ENCODE peak calls at places on chromosome 11, in eight cellular contexts. One of them, this sample, is unnamed.

GRCh38 chr11:72220696-72221363 is 3.7 kb upstream of the INPPL1 start:
- DNase-seq in GOT3: no peak
- DNase-seq in left lung: no peak
- DNase-seq in NCI-H1092 treated with DMSO at 0.1 percent for 48 hours: no peak
- DNase-seq in stimulated activated CD4-positive, alpha-beta T cell treated with anti-CD3 and anti-CD28 coated beads, Interleukin-12 subunit alpha, Interleukin-12 subunit beta, amount 100 ng/mL, for 24 hours: no peak
- DNase-seq in non-pigmented ciliary epithelial cell: no peak
- DNase-seq in mucosa of descending colon: no peak
- DNase-seq in activated CD4-positive, alpha-beta T cell treated with anti-CD3 and anti-CD28 coated beads for 24 hours: no peak
- DNase-seq in this sample: no peak

GRCh38 chr11:108122166-108122628 is 830 bp downstream of the ACAT1 start:
- DNase-seq in mucosa of descending colon: peak
- DNase-seq in activated CD4-positive, alpha-beta T cell treated with anti-CD3 and anti-CD28 coated beads for 24 hours: no peak
- DNase-seq in stimulated activated CD4-positive, alpha-beta T cell treated with anti-CD3 and anti-CD28 coated beads, Interleukin-12 subunit alpha, Interleukin-12 subunit beta, amount 100 ng/mL, for 24 hours: no peak
- DNase-seq in non-pigmented ciliary epithelial cell: no peak
- DNase-seq in GOT3: no peak
- DNase-seq in NCI-H1092 treated with DMSO at 0.1 percent for 48 hours: no peak
- DNase-seq in left lung: no peak
- DNase-seq in this sample: peak

GRCh38 chr11:120525285-120526085 is 13.9 kb downstream of the GRIK4 start:
- DNase-seq in NCI-H1092 treated with DMSO at 0.1 percent for 48 hours: no peak
- DNase-seq in left lung: peak
- DNase-seq in activated CD4-positive, alpha-beta T cell treated with anti-CD3 and anti-CD28 coated beads for 24 hours: no peak
- DNase-seq in stimulated activated CD4-positive, alpha-beta T cell treated with anti-CD3 and anti-CD28 coated beads, Interleukin-12 subunit alpha, Interleukin-12 subunit beta, amount 100 ng/mL, for 24 hours: no peak
- DNase-seq in non-pigmented ciliary epithelial cell: no peak
- DNase-seq in GOT3: no peak
- DNase-seq in mucosa of descending colon: peak
- DNase-seq in this sample: peak

GRCh38 chr11:75469785-75470405 is 36.9 kb upstream of the KLHL35 start:
- DNase-seq in stimulated activated CD4-positive, alpha-beta T cell treated with anti-CD3 and anti-CD28 coated beads, Interleukin-12 subunit alpha, Interleukin-12 subunit beta, amount 100 ng/mL, for 24 hours: no peak
- DNase-seq in GOT3: no peak
- DNase-seq in NCI-H1092 treated with DMSO at 0.1 percent for 48 hours: no peak
- DNase-seq in left lung: no peak
- DNase-seq in mucosa of descending colon: no peak
- DNase-seq in non-pigmented ciliary epithelial cell: no peak
- DNase-seq in activated CD4-positive, alpha-beta T cell treated with anti-CD3 and anti-CD28 coated beads for 24 hours: no peak
- DNase-seq in this sample: peak

GRCh38 chr11:113159967-113160621 is 154.3 kb upstream of the TTC12 start:
- DNase-seq in mucosa of descending colon: no peak
- DNase-seq in non-pigmented ciliary epithelial cell: no peak
- DNase-seq in stimulated activated CD4-positive, alpha-beta T cell treated with anti-CD3 and anti-CD28 coated beads, Interleukin-12 subunit alpha, Interleukin-12 subunit beta, amount 100 ng/mL, for 24 hours: no peak
- DNase-seq in GOT3: no peak
- DNase-seq in activated CD4-positive, alpha-beta T cell treated with anti-CD3 and anti-CD28 coated beads for 24 hours: no peak
- DNase-seq in NCI-H1092 treated with DMSO at 0.1 percent for 48 hours: peak
- DNase-seq in left lung: no peak
- DNase-seq in this sample: peak

GRCh38 chr11:121356357-121356756 is 63.8 kb downstream of the SC5D start:
- DNase-seq in stimulated activated CD4-positive, alpha-beta T cell treated with anti-CD3 and anti-CD28 coated beads, Interleukin-12 subunit alpha, Interleukin-12 subunit beta, amount 100 ng/mL, for 24 hours: no peak
- DNase-seq in left lung: no peak
- DNase-seq in GOT3: no peak
- DNase-seq in activated CD4-positive, alpha-beta T cell treated with anti-CD3 and anti-CD28 coated beads for 24 hours: no peak
- DNase-seq in NCI-H1092 treated with DMSO at 0.1 percent for 48 hours: no peak
- DNase-seq in mucosa of descending colon: no peak
- DNase-seq in non-pigmented ciliary epithelial cell: no peak
- DNase-seq in this sample: no peak

GRCh38 chr11:10751581-10751940 is 515 bp downstream of the CTR9 start:
- DNase-seq in stimulated activated CD4-positive, alpha-beta T cell treated with anti-CD3 and anti-CD28 coated beads, Interleukin-12 subunit alpha, Interleukin-12 subunit beta, amount 100 ng/mL, for 24 hours: no peak
- DNase-seq in left lung: no peak
- DNase-seq in GOT3: no peak
- DNase-seq in NCI-H1092 treated with DMSO at 0.1 percent for 48 hours: peak
- DNase-seq in non-pigmented ciliary epithelial cell: no peak
- DNase-seq in activated CD4-positive, alpha-beta T cell treated with anti-CD3 and anti-CD28 coated beads for 24 hours: no peak
- DNase-seq in mucosa of descending colon: no peak
- DNase-seq in this sample: peak

GRCh38 chr11:27770576-27770975 is 70.3 kb upstream of the BDNF start:
- DNase-seq in GOT3: no peak
- DNase-seq in NCI-H1092 treated with DMSO at 0.1 percent for 48 hours: no peak
- DNase-seq in left lung: no peak
- DNase-seq in mucosa of descending colon: no peak
- DNase-seq in activated CD4-positive, alpha-beta T cell treated with anti-CD3 and anti-CD28 coated beads for 24 hours: no peak
- DNase-seq in stimulated activated CD4-positive, alpha-beta T cell treated with anti-CD3 and anti-CD28 coated beads, Interleukin-12 subunit alpha, Interleukin-12 subunit beta, amount 100 ng/mL, for 24 hours: no peak
- DNase-seq in non-pigmented ciliary epithelial cell: no peak
- DNase-seq in this sample: no peak

GRCh38 chr11:112526699-112527410 is 266.2 kb upstream of the PLET1 start:
- DNase-seq in mucosa of descending colon: no peak
- DNase-seq in non-pigmented ciliary epithelial cell: no peak
- DNase-seq in stimulated activated CD4-positive, alpha-beta T cell treated with anti-CD3 and anti-CD28 coated beads, Interleukin-12 subunit alpha, Interleukin-12 subunit beta, amount 100 ng/mL, for 24 hours: no peak
- DNase-seq in NCI-H1092 treated with DMSO at 0.1 percent for 48 hours: no peak
- DNase-seq in activated CD4-positive, alpha-beta T cell treated with anti-CD3 and anti-CD28 coated beads for 24 hours: no peak
- DNase-seq in GOT3: no peak
- DNase-seq in left lung: no peak
- DNase-seq in this sample: peak

GRCh38 chr11:95556011-95556341 is 233.6 kb downstream of the FAM76B start:
- DNase-seq in left lung: no peak
- DNase-seq in non-pigmented ciliary epithelial cell: no peak
- DNase-seq in stimulated activated CD4-positive, alpha-beta T cell treated with anti-CD3 and anti-CD28 coated beads, Interleukin-12 subunit alpha, Interleukin-12 subunit beta, amount 100 ng/mL, for 24 hours: no peak
- DNase-seq in activated CD4-positive, alpha-beta T cell treated with anti-CD3 and anti-CD28 coated beads for 24 hours: no peak
- DNase-seq in NCI-H1092 treated with DMSO at 0.1 percent for 48 hours: no peak
- DNase-seq in GOT3: no peak
- DNase-seq in mucosa of descending colon: no peak
- DNase-seq in this sample: no peak

GRCh38 chr11:9219572-9219971 is 45.6 kb downstream of the DENND5A start:
- DNase-seq in NCI-H1092 treated with DMSO at 0.1 percent for 48 hours: no peak
- DNase-seq in activated CD4-positive, alpha-beta T cell treated with anti-CD3 and anti-CD28 coated beads for 24 hours: no peak
- DNase-seq in stimulated activated CD4-positive, alpha-beta T cell treated with anti-CD3 and anti-CD28 coated beads, Interleukin-12 subunit alpha, Interleukin-12 subunit beta, amount 100 ng/mL, for 24 hours: no peak
- DNase-seq in left lung: no peak
- DNase-seq in mucosa of descending colon: no peak
- DNase-seq in non-pigmented ciliary epithelial cell: peak
- DNase-seq in GOT3: no peak
- DNase-seq in this sample: no peak

GRCh38 chr11:37105456-37105855 is 507.4 kb upstream of the RAG2 start:
- DNase-seq in GOT3: no peak
- DNase-seq in activated CD4-positive, alpha-beta T cell treated with anti-CD3 and anti-CD28 coated beads for 24 hours: no peak
- DNase-seq in left lung: no peak
- DNase-seq in NCI-H1092 treated with DMSO at 0.1 percent for 48 hours: no peak
- DNase-seq in non-pigmented ciliary epithelial cell: no peak
- DNase-seq in mucosa of descending colon: no peak
- DNase-seq in stimulated activated CD4-positive, alpha-beta T cell treated with anti-CD3 and anti-CD28 coated beads, Interleukin-12 subunit alpha, Interleukin-12 subunit beta, amount 100 ng/mL, for 24 hours: no peak
- DNase-seq in this sample: no peak

GRCh38 chr11:18191376-18191775 is 18.7 kb downstream of the MRGPRX4 start:
- DNase-seq in left lung: no peak
- DNase-seq in non-pigmented ciliary epithelial cell: no peak
- DNase-seq in GOT3: no peak
- DNase-seq in mucosa of descending colon: no peak
- DNase-seq in activated CD4-positive, alpha-beta T cell treated with anti-CD3 and anti-CD28 coated beads for 24 hours: no peak
- DNase-seq in stimulated activated CD4-positive, alpha-beta T cell treated with anti-CD3 and anti-CD28 coated beads, Interleukin-12 subunit alpha, Interleukin-12 subunit beta, amount 100 ng/mL, for 24 hours: no peak
- DNase-seq in NCI-H1092 treated with DMSO at 0.1 percent for 48 hours: no peak
- DNase-seq in this sample: no peak

This sample was measured in NCI-H69.